ENCODE peak calls at places on chromosomes 11 and 22, in eight cellular contexts. U, O, X, Y, G, C, M and B are unnamed samples.

GRCh38 chr11:9095421-9095820 is 4.0 kb upstream of the SCUBE2 start:
- DNase-seq in G (no peak), O (no peak), C (no peak), M (no peak), X (peak; percentile 50), Y (no peak), U (no peak), B (no peak)

GRCh38 chr11:116109228-116109627 is 605.0 kb upstream of the CADM1 start:
- DNase-seq in Y (no peak), M (no peak), C (no peak), U (no peak), X (no peak), O (no peak), G (no peak), B (no peak)

GRCh38 chr11:35139883-35140282 is 912 bp downstream of the CD44 start:
- DNase-seq in Y (no peak), X (no peak), G (no peak), U (no peak), M (no peak), O (no peak), C (peak; percentile 30), B (no peak)

GRCh38 chr11:130403301-130403804 is 25.1 kb downstream of the ADAMTS8 start:
- DNase-seq in U (no peak), M (peak; percentile 95), C (no peak), G (peak; percentile 59), X (no peak), Y (peak; percentile 82), O (no peak), B (no peak)

GRCh38 chr11:69156673-69157155 is 979 bp downstream of the SMIM38 start:
- DNase-seq in U (no peak), M (peak; percentile 52), Y (peak; percentile 66), C (no peak), X (no peak), O (no peak), G (no peak), B (no peak)

GRCh38 chr11:107961480-107961879 is 33.2 kb downstream of the RAB39A start:
- DNase-seq in O (no peak), U (no peak), X (no peak), C (no peak), Y (no peak), G (no peak), M (no peak), B (no peak)

GRCh38 chr11:46673713-46674462 is 26.5 kb downstream of the ARHGAP1 start:
- DNase-seq in C (peak; percentile 76), X (no peak), Y (no peak), M (no peak), O (no peak), G (no peak), U (no peak), B (no peak)

GRCh38 chr22:36571991-36572390 is 43.0 kb upstream of the EIF3D start:
- DNase-seq in X (no peak), M (no peak), C (peak; percentile 60), Y (peak; percentile 29), U (no peak), O (no peak), G (no peak), B (no peak)

GRCh38 chr11:109808569-109808968 is 284.6 kb upstream of the ZC3H12C start:
- DNase-seq in C (no peak), O (no peak), U (no peak), M (peak; percentile 39), G (no peak), X (no peak), Y (peak; percentile 12), B (no peak)

GRCh38 chr11:19660076-19660475 is 52.6 kb upstream of the NAV2 start:
- DNase-seq in X (no peak), Y (peak; percentile 38), O (peak; percentile 69), C (no peak), G (no peak), U (no peak), M (peak; percentile 76), B (no peak)

GRCh38 chr11:61332823-61333637 is at the start of the genes DDB1 and TKFC:
- DNase-seq in U (peak; percentile 95), G (peak; percentile 97), O (peak; percentile 98), M (peak; percentile 98), C (peak; percentile 95), Y (peak; percentile 94), X (peak; percentile 97), B (peak; percentile 86)

GRCh38 chr22:35861451-35861850 is 143.8 kb downstream of the APOL5 start:
- DNase-seq in O (no peak), U (no peak), M (no peak), G (no peak), X (no peak), C (no peak), Y (no peak), B (no peak)

GRCh38 chr11:121792185-121792584 is 323.8 kb downstream of the BLID start:
- DNase-seq in Y (no peak), U (no peak), G (no peak), C (no peak), O (no peak), M (no peak), X (no peak), B (no peak)

GRCh38 chr11:123100378-123101085 is 38.6 kb upstream of the HSPA8 start:
- DNase-seq in G (peak; percentile 73), M (peak; percentile 50), X (no peak), C (no peak), U (peak; percentile 54), O (no peak), Y (no peak), B (no peak)

DNA sequence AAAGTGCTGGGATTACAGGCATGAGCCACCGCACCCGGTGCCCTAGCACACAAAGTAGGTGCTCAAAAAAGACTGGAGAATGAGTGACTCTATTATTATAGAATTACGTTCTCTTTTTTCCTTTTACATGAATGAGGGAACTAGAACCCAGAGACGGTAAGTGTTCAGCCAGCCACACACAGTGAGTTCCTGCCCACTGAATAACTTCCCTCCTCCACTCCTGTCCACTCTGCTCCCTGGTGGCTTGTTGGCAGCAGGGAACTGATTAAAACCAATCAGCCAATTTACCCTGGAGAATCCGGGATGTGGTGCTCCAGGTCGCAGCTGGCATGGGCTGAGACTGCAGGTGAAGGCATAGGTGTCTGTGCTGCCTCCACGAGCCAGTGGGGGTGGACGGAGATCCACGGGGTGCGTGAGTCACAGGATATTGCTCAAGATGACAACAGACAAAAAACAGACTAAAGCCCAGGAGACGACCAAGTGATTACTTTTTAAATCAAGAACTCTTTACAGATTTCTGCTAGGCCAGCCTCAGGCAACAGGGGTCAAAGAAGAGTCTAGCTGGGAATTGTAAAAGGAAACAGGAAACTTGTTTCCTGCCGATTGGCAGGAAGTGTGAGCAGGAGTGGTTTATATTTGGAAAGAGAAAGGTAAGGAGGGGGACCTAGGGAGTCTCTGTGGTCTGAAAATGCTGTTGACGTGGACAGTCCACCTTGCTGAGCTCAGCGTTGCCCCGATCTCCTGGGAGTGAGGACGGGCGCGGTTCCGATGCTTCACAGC is 95.2 kb upstream of the TP53I11 start:
- DNase-seq in M (peak; percentile 43), Y (peak; percentile 81), C (peak; percentile 6), X (peak; percentile 30), O (peak; percentile 68), U (peak; percentile 68), G (no peak), B (peak; percentile 65)
- TF ChIP-seq CTCF in M (no peak), Y (no peak), C (no peak), X (no peak), O (no peak), U (no peak), G (no peak), B (no peak)

DNA sequence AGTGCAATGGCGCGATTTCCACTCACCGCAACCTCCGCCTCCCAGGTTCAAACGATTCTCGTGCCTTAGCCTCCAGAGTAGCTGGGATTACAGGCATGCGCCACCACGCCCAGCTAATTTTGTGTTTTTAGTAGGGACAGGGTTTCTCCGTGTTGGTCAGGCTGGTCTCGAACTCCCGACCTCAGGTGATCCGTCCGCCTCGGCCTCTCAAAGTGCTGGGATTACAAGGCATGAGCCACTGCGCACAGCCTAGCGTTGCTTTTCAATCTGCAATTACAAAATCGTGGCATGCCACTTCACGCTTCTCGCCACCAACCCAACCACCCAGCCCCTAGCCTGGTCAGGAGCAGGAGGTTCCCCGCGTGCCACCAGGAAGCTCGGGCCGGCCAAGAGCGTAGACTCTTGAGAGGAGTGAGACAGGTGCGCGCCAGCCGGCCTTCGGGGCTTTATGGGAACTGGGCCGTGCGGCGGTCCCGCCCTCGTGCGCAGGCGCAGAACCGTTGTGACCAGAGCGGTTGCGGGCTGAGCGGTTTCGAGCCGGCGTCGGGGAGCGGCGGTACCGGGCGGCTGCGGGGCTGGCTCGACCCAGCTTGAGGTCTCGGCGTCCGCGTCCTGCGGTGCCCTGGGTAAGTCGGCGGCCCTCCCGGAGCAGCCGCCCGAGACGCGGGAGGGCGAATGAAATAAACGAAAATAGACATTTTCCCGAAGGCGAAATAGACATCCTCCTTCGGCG is at the start of gene ASRGL1:
- DNase-seq in M (peak; percentile 77), Y (peak; percentile 48), G (peak; percentile 82), C (peak; percentile 91), X (peak; percentile 77), O (peak; percentile 92), U (peak; percentile 81), B (peak; percentile 74)
- TF ChIP-seq CTCF in M (no peak), Y (no peak), G (no peak), C (no peak), X (no peak), O (no peak), U (no peak), B (no peak)

DNA sequence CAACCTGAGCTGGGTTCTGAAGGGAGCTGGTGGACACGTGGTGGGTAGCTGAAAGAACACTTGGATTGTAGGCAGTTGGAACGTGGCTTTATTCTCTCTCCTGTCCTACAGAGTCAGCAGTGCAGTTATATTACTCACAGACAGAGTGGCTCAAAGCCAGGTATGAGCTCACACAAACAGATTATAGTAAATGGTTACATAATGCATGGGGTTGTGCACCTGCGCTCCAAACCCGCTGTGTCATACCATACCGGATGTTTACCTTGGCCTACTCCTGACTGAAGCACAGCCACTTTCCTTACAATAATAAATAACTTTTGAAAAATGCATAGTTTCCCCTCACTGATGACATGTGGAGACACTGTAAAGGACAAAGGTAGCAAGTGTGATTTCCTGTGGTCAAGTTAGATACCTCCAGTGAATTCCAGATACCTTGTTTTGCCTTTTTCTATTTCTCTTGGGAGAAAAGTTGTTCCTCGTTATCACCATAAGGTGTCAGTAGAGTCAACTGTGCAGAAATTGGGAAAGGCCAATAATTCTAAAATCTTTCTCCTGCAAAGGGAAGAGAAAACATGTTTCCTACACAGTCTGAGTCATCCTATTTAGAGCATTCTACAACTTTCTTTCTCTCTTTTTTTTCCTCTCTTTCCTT is 13.5 kb downstream of the MS4A6A start:
- DNase-seq in M (no peak), Y (peak; percentile 2), U (no peak), X (no peak), G (no peak), C (peak; percentile 88), O (peak; percentile 50), B (no peak)
- TF ChIP-seq CTCF in M (peak; percentile 13), Y (peak; percentile 31), U (no peak), X (peak; percentile 36), G (no peak), C (peak; percentile 15), O (peak; percentile 55), B (no peak)

DNA sequence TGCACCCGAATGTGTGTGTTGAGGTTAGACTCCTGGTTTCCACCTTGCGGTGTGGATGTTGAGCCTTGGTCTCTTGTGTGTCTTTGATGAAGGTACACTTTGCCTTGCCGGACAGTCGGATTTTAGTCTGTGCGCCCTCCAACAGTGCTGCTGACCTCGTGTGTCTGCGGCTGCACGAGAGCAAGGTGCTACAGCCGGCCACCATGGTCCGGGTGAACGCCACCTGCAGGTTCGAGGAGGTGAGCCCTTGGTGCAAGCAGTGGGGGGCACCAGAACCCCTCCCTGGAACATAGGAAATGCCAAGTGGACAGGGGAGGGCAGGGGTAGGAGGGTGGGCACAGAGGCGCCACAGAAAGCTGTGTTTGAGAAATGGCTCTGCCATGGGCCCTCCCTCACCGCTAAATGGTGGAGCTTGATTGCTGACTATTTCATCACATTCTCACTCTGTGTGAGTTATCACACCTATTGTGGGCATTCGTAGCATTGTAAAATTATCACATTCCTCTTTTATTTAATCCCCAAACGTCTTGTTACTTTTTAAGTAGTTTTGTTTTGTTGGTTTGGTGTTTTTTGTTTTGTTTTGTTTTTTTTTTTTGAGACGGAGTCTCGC is 26.4 kb upstream of the PANX2 start:
- DNase-seq in O (no peak), M (no peak), G (no peak), Y (no peak), U (no peak), C (no peak), X (no peak), B (no peak)
- TF ChIP-seq CTCF in O (no peak), M (no peak), G (no peak), Y (no peak), U (no peak), C (no peak), X (no peak), B (no peak)